ENCODE peak calls at places on chromosomes 16 and 17, in seven cellular contexts. One of them, this sample, is unnamed.

GRCh38 chr17:81810892-81811704 is 7.1 kb downstream of the GCGR start:
- DNase-seq in HCT116: no peak
- DNase-seq in GM12865: no peak
- DNase-seq in lower leg skin: no peak
- DNase-seq in heart left ventricle: no peak
- DNase-seq in fibroblast of lung: no peak
- DNase-seq in suprapubic skin: no peak
- DNase-seq in this sample: no peak

GRCh38 chr17:17567631-17568030 is 23.9 kb downstream of the PEMT start:
- DNase-seq in lower leg skin: no peak
- DNase-seq in HCT116: no peak
- DNase-seq in GM12865: no peak
- DNase-seq in fibroblast of lung: peak; percentile 73
- DNase-seq in heart left ventricle: peak; percentile 91
- DNase-seq in suprapubic skin: no peak
- DNase-seq in this sample: no peak

GRCh38 chr17:34858941-34859562 is 102.2 kb downstream of the CCT6B start:
- DNase-seq in suprapubic skin: no peak
- DNase-seq in lower leg skin: no peak
- DNase-seq in GM12865: no peak
- DNase-seq in heart left ventricle: no peak
- DNase-seq in fibroblast of lung: no peak
- DNase-seq in HCT116: no peak
- DNase-seq in this sample: no peak

GRCh38 chr17:15893333-15894024 is 51.5 kb upstream of the ADORA2B start:
- DNase-seq in suprapubic skin: no peak
- DNase-seq in fibroblast of lung: peak; percentile 79
- DNase-seq in HCT116: no peak
- DNase-seq in heart left ventricle: no peak
- DNase-seq in lower leg skin: no peak
- DNase-seq in GM12865: no peak
- DNase-seq in this sample: no peak

GRCh38 chr16:86396318-86396882 is 113.9 kb upstream of the FOXF1 start:
- DNase-seq in suprapubic skin: no peak
- DNase-seq in HCT116: no peak
- DNase-seq in heart left ventricle: no peak
- DNase-seq in GM12865: no peak
- DNase-seq in fibroblast of lung: peak; percentile 98
- DNase-seq in lower leg skin: no peak
- DNase-seq in this sample: no peak

GRCh38 chr17:77285594-77286390 is 145.0 kb downstream of the SEC14L1 start:
- DNase-seq in GM12865: no peak
- DNase-seq in suprapubic skin: peak; percentile 82
- DNase-seq in heart left ventricle: peak; percentile 78
- DNase-seq in lower leg skin: peak; percentile 60
- DNase-seq in HCT116: no peak
- DNase-seq in fibroblast of lung: peak; percentile 86
- DNase-seq in this sample: peak; percentile 76

GRCh38 chr16:9053006-9053601 is 38.3 kb upstream of the HAPSTR1 start:
- DNase-seq in HCT116: peak; percentile 74
- DNase-seq in heart left ventricle: peak; percentile 71
- DNase-seq in GM12865: peak; percentile 69
- DNase-seq in fibroblast of lung: peak; percentile 73
- DNase-seq in lower leg skin: no peak
- DNase-seq in suprapubic skin: no peak
- DNase-seq in this sample: no peak

GRCh38 chr16:51150159-51150893 is 744 bp downstream of the SALL1 start:
- DNase-seq in lower leg skin: no peak
- DNase-seq in heart left ventricle: no peak
- DNase-seq in fibroblast of lung: no peak
- DNase-seq in suprapubic skin: no peak
- DNase-seq in HCT116: no peak
- DNase-seq in GM12865: no peak
- DNase-seq in this sample: no peak

GRCh38 chr16:88768041-88768876 is 16.8 kb downstream of the PIEZO1 start:
- DNase-seq in lower leg skin: no peak
- DNase-seq in suprapubic skin: no peak
- DNase-seq in heart left ventricle: peak; percentile 57
- DNase-seq in HCT116: no peak
- DNase-seq in fibroblast of lung: peak; percentile 87
- DNase-seq in GM12865: no peak
- DNase-seq in this sample: no peak
- H3K4me3 ChIP-seq in lower leg skin: no peak overlapping the region
- H3K4me3 ChIP-seq in suprapubic skin: no peak overlapping the region
- H3K4me3 ChIP-seq in heart left ventricle: no peak overlapping the region
- H3K4me3 ChIP-seq in HCT116: no peak overlapping the region
- H3K4me3 ChIP-seq in fibroblast of lung: peak overlapping the region; percentile 35
- H3K4me3 ChIP-seq in GM12865: no peak overlapping the region
- H3K4me3 ChIP-seq in this sample: no peak overlapping the region

GRCh38 chr17:74759243-74759801 is 10.9 kb downstream of the NHERF1 start:
- DNase-seq in heart left ventricle: no peak
- DNase-seq in GM12865: peak; percentile 81
- DNase-seq in lower leg skin: no peak
- DNase-seq in fibroblast of lung: no peak
- DNase-seq in HCT116: no peak
- DNase-seq in suprapubic skin: no peak
- DNase-seq in this sample: no peak
- H3K4me3 ChIP-seq in heart left ventricle: no peak overlapping the region
- H3K4me3 ChIP-seq in GM12865: no peak overlapping the region
- H3K4me3 ChIP-seq in lower leg skin: no peak overlapping the region
- H3K4me3 ChIP-seq in fibroblast of lung: no peak overlapping the region
- H3K4me3 ChIP-seq in HCT116: no peak overlapping the region
- H3K4me3 ChIP-seq in suprapubic skin: peak overlapping the region; percentile 28
- H3K4me3 ChIP-seq in this sample: no peak overlapping the region

GRCh38 chr17:29613371-29613837 is 9.3 kb downstream of the CORO6 start:
- DNase-seq in GM12865: peak; percentile 88
- DNase-seq in suprapubic skin: peak; percentile 96
- DNase-seq in fibroblast of lung: peak; percentile 87
- DNase-seq in heart left ventricle: peak; percentile 96
- DNase-seq in lower leg skin: peak; percentile 91
- DNase-seq in HCT116: no peak
- DNase-seq in this sample: peak; percentile 56
- H3K4me3 ChIP-seq in GM12865: no peak overlapping the region
- H3K4me3 ChIP-seq in suprapubic skin: peak overlapping the region; percentile 32
- H3K4me3 ChIP-seq in fibroblast of lung: peak overlapping the region; percentile 27
- H3K4me3 ChIP-seq in heart left ventricle: no peak overlapping the region
- H3K4me3 ChIP-seq in lower leg skin: no peak overlapping the region
- H3K4me3 ChIP-seq in HCT116: no peak overlapping the region
- H3K4me3 ChIP-seq in this sample: peak overlapping the region; percentile 27

DNA sequence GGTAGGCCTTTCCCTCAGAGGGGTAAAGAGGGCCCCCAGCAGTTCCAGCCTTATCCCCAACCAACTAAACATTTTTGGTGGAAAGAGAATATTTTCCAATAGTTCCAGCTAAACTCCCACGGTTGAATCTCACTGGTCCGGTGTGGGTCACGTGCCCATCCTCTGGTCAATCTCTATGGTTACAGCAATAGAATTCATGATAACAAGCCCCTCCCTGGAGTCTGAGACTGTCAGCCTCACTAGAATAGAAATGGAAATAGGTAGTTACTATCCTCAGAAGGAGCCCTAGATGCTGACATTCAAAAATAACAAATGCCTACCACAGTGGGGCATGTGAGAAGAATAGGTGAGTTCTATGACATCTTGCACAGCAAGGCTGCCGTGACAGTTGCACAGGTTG is 37.5 kb upstream of the LITAF start:
- DNase-seq in GM12865: no peak
- DNase-seq in fibroblast of lung: no peak
- DNase-seq in heart left ventricle: no peak
- DNase-seq in suprapubic skin: no peak
- DNase-seq in HCT116: no peak
- DNase-seq in lower leg skin: no peak
- DNase-seq in this sample: no peak
- H3K4me3 ChIP-seq in GM12865: no peak overlapping the region
- H3K4me3 ChIP-seq in fibroblast of lung: no peak overlapping the region
- H3K4me3 ChIP-seq in heart left ventricle: no peak overlapping the region
- H3K4me3 ChIP-seq in suprapubic skin: no peak overlapping the region
- H3K4me3 ChIP-seq in HCT116: no peak overlapping the region
- H3K4me3 ChIP-seq in lower leg skin: no peak overlapping the region
- H3K4me3 ChIP-seq in this sample: no peak overlapping the region

GRCh38 chr16:72815348-72816318 is 232.3 kb downstream of the ZFHX3 start:
- DNase-seq in fibroblast of lung: peak; percentile 10
- DNase-seq in suprapubic skin: no peak
- DNase-seq in heart left ventricle: no peak
- DNase-seq in HCT116: no peak
- DNase-seq in GM12865: peak; percentile 69
- DNase-seq in lower leg skin: no peak
- DNase-seq in this sample: no peak
- H3K4me3 ChIP-seq in fibroblast of lung: no peak overlapping the region
- H3K4me3 ChIP-seq in suprapubic skin: no peak overlapping the region
- H3K4me3 ChIP-seq in heart left ventricle: no peak overlapping the region
- H3K4me3 ChIP-seq in HCT116: no peak overlapping the region
- H3K4me3 ChIP-seq in GM12865: no peak overlapping the region
- H3K4me3 ChIP-seq in lower leg skin: no peak overlapping the region
- H3K4me3 ChIP-seq in this sample: no peak overlapping the region

GRCh38 chr17:73902416-73903181 is 258.4 kb upstream of the SDK2 start:
- DNase-seq in HCT116: no peak
- DNase-seq in fibroblast of lung: no peak
- DNase-seq in heart left ventricle: no peak
- DNase-seq in suprapubic skin: no peak
- DNase-seq in lower leg skin: no peak
- DNase-seq in GM12865: no peak
- DNase-seq in this sample: no peak
- H3K4me3 ChIP-seq in HCT116: no peak overlapping the region
- H3K4me3 ChIP-seq in fibroblast of lung: no peak overlapping the region
- H3K4me3 ChIP-seq in heart left ventricle: no peak overlapping the region
- H3K4me3 ChIP-seq in suprapubic skin: peak overlapping the region; percentile 45
- H3K4me3 ChIP-seq in lower leg skin: no peak overlapping the region
- H3K4me3 ChIP-seq in GM12865: no peak overlapping the region
- H3K4me3 ChIP-seq in this sample: no peak overlapping the region